ENCODE peak calls at places on chromosome 4, in seven cellular contexts. One of them, this sample, is unnamed.

GRCh38 chr4:4425119-4425690 is 38.3 kb downstream of the NSG1 start:
- DNase-seq in tibial nerve: no peak
- DNase-seq in stomach: no peak
- DNase-seq in SK-N-SH: no peak
- DNase-seq in esophagus muscularis mucosa: no peak
- DNase-seq in K562: no peak
- DNase-seq in H1: no peak
- DNase-seq in this sample: no peak

GRCh38 chr4:36394352-36394903 is 113.0 kb downstream of the DTHD1 start:
- DNase-seq in tibial nerve: no peak
- DNase-seq in stomach: no peak
- DNase-seq in SK-N-SH: no peak
- DNase-seq in esophagus muscularis mucosa: no peak
- DNase-seq in K562: no peak
- DNase-seq in H1: no peak
- DNase-seq in this sample: no peak

GRCh38 chr4:7526491-7526890 is 91.8 kb upstream of the PSAPL1 start:
- DNase-seq in tibial nerve: no peak
- DNase-seq in stomach: no peak
- DNase-seq in SK-N-SH: no peak
- DNase-seq in esophagus muscularis mucosa: no peak
- DNase-seq in K562: no peak
- DNase-seq in H1: no peak
- DNase-seq in this sample: no peak

GRCh38 chr4:133585323-133585722 is 436.2 kb downstream of the PCDH10 start:
- DNase-seq in tibial nerve: no peak
- DNase-seq in stomach: no peak
- DNase-seq in SK-N-SH: no peak
- DNase-seq in esophagus muscularis mucosa: no peak
- DNase-seq in K562: no peak
- DNase-seq in H1: no peak
- DNase-seq in this sample: no peak

GRCh38 chr4:61079976-61080375 is 120.2 kb upstream of the ADGRL3 start:
- DNase-seq in tibial nerve: no peak
- DNase-seq in stomach: no peak
- DNase-seq in SK-N-SH: no peak
- DNase-seq in esophagus muscularis mucosa: no peak
- DNase-seq in K562: no peak
- DNase-seq in H1: no peak
- DNase-seq in this sample: no peak

GRCh38 chr4:39044947-39045734 is 12.9 kb upstream of the TMEM156 start:
- DNase-seq in tibial nerve: no peak
- DNase-seq in stomach: peak
- DNase-seq in SK-N-SH: peak
- DNase-seq in esophagus muscularis mucosa: no peak
- DNase-seq in K562: peak
- DNase-seq in H1: no peak
- DNase-seq in this sample: peak

GRCh38 chr4:45131020-45131419 is 404.7 kb upstream of the GNPDA2 start:
- DNase-seq in tibial nerve: no peak
- DNase-seq in stomach: no peak
- DNase-seq in SK-N-SH: no peak
- DNase-seq in esophagus muscularis mucosa: no peak
- DNase-seq in K562: no peak
- DNase-seq in H1: no peak
- DNase-seq in this sample: no peak

GRCh38 chr4:87121332-87122065 is 98.9 kb downstream of the KLHL8 start:
- DNase-seq in tibial nerve: no peak
- DNase-seq in stomach: no peak
- DNase-seq in SK-N-SH: no peak
- DNase-seq in esophagus muscularis mucosa: no peak
- DNase-seq in K562: no peak
- DNase-seq in H1: no peak
- DNase-seq in this sample: no peak

GRCh38 chr4:102684605-102685052 is 76.1 kb downstream of the MANBA start:
- DNase-seq in tibial nerve: no peak
- DNase-seq in stomach: no peak
- DNase-seq in SK-N-SH: no peak
- DNase-seq in esophagus muscularis mucosa: no peak
- DNase-seq in K562: no peak
- DNase-seq in H1: no peak
- DNase-seq in this sample: no peak

GRCh38 chr4:163071308-163071707 is 95.4 kb downstream of the NAF1 start:
- DNase-seq in tibial nerve: no peak
- DNase-seq in stomach: no peak
- DNase-seq in SK-N-SH: no peak
- DNase-seq in esophagus muscularis mucosa: no peak
- DNase-seq in K562: no peak
- DNase-seq in H1: no peak
- DNase-seq in this sample: no peak

GRCh38 chr4:8913858-8914460 is 42.3 kb upstream of the HMX1 start:
- DNase-seq in tibial nerve: no peak
- DNase-seq in stomach: no peak
- DNase-seq in SK-N-SH: peak
- DNase-seq in esophagus muscularis mucosa: peak
- DNase-seq in K562: no peak
- DNase-seq in H1: no peak
- DNase-seq in this sample: no peak

GRCh38 chr4:76449362-76449767 is 14.3 kb downstream of the SHROOM3 start:
- DNase-seq in tibial nerve: no peak
- DNase-seq in stomach: no peak
- DNase-seq in SK-N-SH: no peak
- DNase-seq in esophagus muscularis mucosa: no peak
- DNase-seq in K562: no peak
- DNase-seq in H1: no peak
- DNase-seq in this sample: no peak

GRCh38 chr4:159296061-159296460 is 193.2 kb downstream of the RAPGEF2 start:
- DNase-seq in tibial nerve: no peak
- DNase-seq in stomach: no peak
- DNase-seq in SK-N-SH: no peak
- DNase-seq in esophagus muscularis mucosa: no peak
- DNase-seq in K562: no peak
- DNase-seq in H1: no peak
- DNase-seq in this sample: no peak

GRCh38 chr4:1374706-1375045 is 27.7 kb downstream of the UVSSA start:
- DNase-seq in tibial nerve: no peak
- DNase-seq in stomach: no peak
- DNase-seq in SK-N-SH: no peak
- DNase-seq in esophagus muscularis mucosa: no peak
- DNase-seq in K562: no peak
- DNase-seq in H1: no peak
- DNase-seq in this sample: peak

GRCh38 chr4:3233391-3234071 is 15.4 kb upstream of the MSANTD1 start:
- DNase-seq in tibial nerve: no peak
- DNase-seq in stomach: no peak
- DNase-seq in SK-N-SH: no peak
- DNase-seq in esophagus muscularis mucosa: no peak
- DNase-seq in K562: peak
- DNase-seq in H1: no peak
- DNase-seq in this sample: no peak

GRCh38 chr4:38455092-38455855 is 208.7 kb upstream of the KLF3 start:
- DNase-seq in tibial nerve: no peak
- DNase-seq in stomach: no peak
- DNase-seq in SK-N-SH: no peak
- DNase-seq in esophagus muscularis mucosa: no peak
- DNase-seq in K562: no peak
- DNase-seq in H1: no peak
- DNase-seq in this sample: no peak

GRCh38 chr4:95545526-95545925 is 3.2 kb downstream of the UNC5C start:
- DNase-seq in tibial nerve: no peak
- DNase-seq in stomach: no peak
- DNase-seq in SK-N-SH: no peak
- DNase-seq in esophagus muscularis mucosa: no peak
- DNase-seq in K562: no peak
- DNase-seq in H1: no peak
- DNase-seq in this sample: no peak

GRCh38 chr4:111128327-111128726 is 505.4 kb upstream of the PITX2 start:
- DNase-seq in tibial nerve: no peak
- DNase-seq in stomach: no peak
- DNase-seq in SK-N-SH: no peak
- DNase-seq in esophagus muscularis mucosa: no peak
- DNase-seq in K562: no peak
- DNase-seq in H1: no peak
- DNase-seq in this sample: no peak

GRCh38 chr4:101400096-101400495 is 52.8 kb upstream of the PPP3CA start:
- DNase-seq in tibial nerve: no peak
- DNase-seq in stomach: no peak
- DNase-seq in SK-N-SH: no peak
- DNase-seq in esophagus muscularis mucosa: no peak
- DNase-seq in K562: no peak
- DNase-seq in H1: no peak
- DNase-seq in this sample: no peak

GRCh38 chr4:88613417-88613875 is 21.2 kb downstream of the HERC3 start:
- DNase-seq in tibial nerve: no peak
- DNase-seq in stomach: no peak
- DNase-seq in SK-N-SH: no peak
- DNase-seq in esophagus muscularis mucosa: no peak
- DNase-seq in K562: no peak
- DNase-seq in H1: no peak
- DNase-seq in this sample: no peak

GRCh38 chr4:610411-611261 is 14.7 kb upstream of the PDE6B start:
- DNase-seq in tibial nerve: no peak
- DNase-seq in stomach: no peak
- DNase-seq in SK-N-SH: no peak
- DNase-seq in esophagus muscularis mucosa: no peak
- DNase-seq in K562: no peak
- DNase-seq in H1: no peak
- DNase-seq in this sample: no peak

GRCh38 chr4:171785392-171785791 is 27.8 kb upstream of the GALNTL6 start:
- DNase-seq in tibial nerve: no peak
- DNase-seq in stomach: no peak
- DNase-seq in SK-N-SH: no peak
- DNase-seq in esophagus muscularis mucosa: no peak
- DNase-seq in K562: no peak
- DNase-seq in H1: no peak
- DNase-seq in this sample: no peak

GRCh38 chr4:80184791-80185756 is 12.2 kb upstream of the PRDM8 start:
- DNase-seq in tibial nerve: no peak
- DNase-seq in stomach: no peak
- DNase-seq in SK-N-SH: no peak
- DNase-seq in esophagus muscularis mucosa: peak
- DNase-seq in K562: no peak
- DNase-seq in H1: no peak
- DNase-seq in this sample: peak

GRCh38 chr4:148273501-148273986 is 168.7 kb downstream of the NR3C2 start:
- DNase-seq in tibial nerve: no peak
- DNase-seq in stomach: peak
- DNase-seq in SK-N-SH: peak
- DNase-seq in esophagus muscularis mucosa: no peak
- DNase-seq in K562: no peak
- DNase-seq in H1: no peak
- DNase-seq in this sample: peak

GRCh38 chr4:129545599-129546278 is 449.8 kb downstream of the C4orf33 start:
- DNase-seq in tibial nerve: peak
- DNase-seq in stomach: peak
- DNase-seq in SK-N-SH: no peak
- DNase-seq in esophagus muscularis mucosa: no peak
- DNase-seq in K562: no peak
- DNase-seq in H1: no peak
- DNase-seq in this sample: peak

GRCh38 chr4:57550143-57550542 is 440.0 kb upstream of the IGFBP7 start:
- DNase-seq in tibial nerve: no peak
- DNase-seq in stomach: no peak
- DNase-seq in SK-N-SH: no peak
- DNase-seq in esophagus muscularis mucosa: no peak
- DNase-seq in K562: no peak
- DNase-seq in H1: no peak
- DNase-seq in this sample: no peak

GRCh38 chr4:184657144-184657543 is 7.6 kb downstream of the PRIMPOL start:
- DNase-seq in tibial nerve: no peak
- DNase-seq in stomach: no peak
- DNase-seq in SK-N-SH: no peak
- DNase-seq in esophagus muscularis mucosa: no peak
- DNase-seq in K562: no peak
- DNase-seq in H1: no peak
- DNase-seq in this sample: no peak

GRCh38 chr4:142778908-142779307 is 67.2 kb downstream of the INPP4B start:
- DNase-seq in tibial nerve: no peak
- DNase-seq in stomach: no peak
- DNase-seq in SK-N-SH: no peak
- DNase-seq in esophagus muscularis mucosa: no peak
- DNase-seq in K562: no peak
- DNase-seq in H1: no peak
- DNase-seq in this sample: no peak

GRCh38 chr4:143186202-143186601 is 1.5 kb downstream of the USP38 start:
- DNase-seq in tibial nerve: no peak
- DNase-seq in stomach: no peak
- DNase-seq in SK-N-SH: no peak
- DNase-seq in esophagus muscularis mucosa: no peak
- DNase-seq in K562: no peak
- DNase-seq in H1: no peak
- DNase-seq in this sample: no peak

GRCh38 chr4:87551361-87551760 is 22.2 kb upstream of the SPARCL1 start:
- DNase-seq in tibial nerve: no peak
- DNase-seq in stomach: no peak
- DNase-seq in SK-N-SH: no peak
- DNase-seq in esophagus muscularis mucosa: peak
- DNase-seq in K562: no peak
- DNase-seq in H1: no peak
- DNase-seq in this sample: no peak

GRCh38 chr4:91620952-91621351 is 682.8 kb upstream of the GRID2 start:
- DNase-seq in tibial nerve: no peak
- DNase-seq in stomach: no peak
- DNase-seq in SK-N-SH: no peak
- DNase-seq in esophagus muscularis mucosa: no peak
- DNase-seq in K562: no peak
- DNase-seq in H1: no peak
- DNase-seq in this sample: no peak
- TF ChIP-seq EP300 in tibial nerve: no peak
- TF ChIP-seq EP300 in stomach: no peak
- TF ChIP-seq EP300 in SK-N-SH: no peak
- TF ChIP-seq EP300 in esophagus muscularis mucosa: no peak
- TF ChIP-seq EP300 in K562: no peak
- TF ChIP-seq EP300 in H1: no peak
- TF ChIP-seq EP300 in this sample: no peak

GRCh38 chr4:46937493-46937892 is 28.4 kb upstream of the COX7B2 start:
- DNase-seq in tibial nerve: no peak
- DNase-seq in stomach: no peak
- DNase-seq in SK-N-SH: no peak
- DNase-seq in esophagus muscularis mucosa: no peak
- DNase-seq in K562: no peak
- DNase-seq in H1: no peak
- DNase-seq in this sample: no peak
- TF ChIP-seq CTCF in tibial nerve: no peak
- TF ChIP-seq CTCF in stomach: no peak
- TF ChIP-seq CTCF in SK-N-SH: peak
- TF ChIP-seq CTCF in esophagus muscularis mucosa: no peak
- TF ChIP-seq CTCF in K562: no peak
- TF ChIP-seq CTCF in H1: no peak
- TF ChIP-seq CTCF in this sample: no peak

GRCh38 chr4:25958110-25958509 is 44.1 kb downstream of the SMIM20 start:
- DNase-seq in tibial nerve: no peak
- DNase-seq in stomach: no peak
- DNase-seq in SK-N-SH: no peak
- DNase-seq in esophagus muscularis mucosa: no peak
- DNase-seq in K562: no peak
- DNase-seq in H1: no peak
- DNase-seq in this sample: no peak
- TF ChIP-seq EP300 in tibial nerve: no peak
- TF ChIP-seq EP300 in stomach: no peak
- TF ChIP-seq EP300 in SK-N-SH: no peak
- TF ChIP-seq EP300 in esophagus muscularis mucosa: no peak
- TF ChIP-seq EP300 in K562: no peak
- TF ChIP-seq EP300 in H1: no peak
- TF ChIP-seq EP300 in this sample: no peak

GRCh38 chr4:13515268-13515667 is 29.0 kb downstream of the NKX3-2 start:
- DNase-seq in tibial nerve: no peak
- DNase-seq in stomach: no peak
- DNase-seq in SK-N-SH: no peak
- DNase-seq in esophagus muscularis mucosa: no peak
- DNase-seq in K562: no peak
- DNase-seq in H1: no peak
- DNase-seq in this sample: no peak
- TF ChIP-seq CTCF in tibial nerve: no peak
- TF ChIP-seq CTCF in stomach: no peak
- TF ChIP-seq CTCF in SK-N-SH: no peak
- TF ChIP-seq CTCF in esophagus muscularis mucosa: no peak
- TF ChIP-seq CTCF in K562: no peak
- TF ChIP-seq CTCF in H1: no peak
- TF ChIP-seq CTCF in this sample: no peak

This sample was measured in ovary.